ENCODE peak calls at places on chromosomes 5 and 9, in four cellular contexts. F, G, H and N are unnamed samples.

GRCh38 chr5:83097582-83098265 is 20.4 kb downstream of the XRCC4 start:
- DNase-seq in F (no peak), G (no peak), H (no peak), N (no peak)

GRCh38 chr5:26833596-26833995 is 204.8 kb downstream of the CDH9 start:
- DNase-seq in F (no peak), G (no peak), H (no peak), N (no peak)

GRCh38 chr9:8437878-8438277 is 638.3 kb upstream of the DMAC1 start:
- DNase-seq in F (no peak), G (no peak), H (no peak), N (no peak)

GRCh38 chr5:148542812-148543211 is 111.5 kb downstream of the HTR4 start:
- DNase-seq in F (no peak), G (no peak), H (no peak), N (no peak)

GRCh38 chr9:85914108-85914507 is 26.8 kb upstream of the NAA35 start:
- DNase-seq in F (no peak), G (no peak), H (no peak), N (no peak)

GRCh38 chr5:76252437-76252836 is 150.6 kb upstream of the IQGAP2 start:
- DNase-seq in F (no peak), G (no peak), H (no peak), N (no peak)

GRCh38 chr5:176628406-176629228 is 1.7 kb downstream of the SNCB start:
- DNase-seq in F (no peak), G (no peak), H (no peak), N (no peak)

GRCh38 chr5:57117601-57118000 is 56.3 kb upstream of the GPBP1 start:
- DNase-seq in F (no peak), G (no peak), H (no peak), N (no peak)

GRCh38 chr9:36191290-36191645 is 547 bp downstream of the CLTA start:
- DNase-seq in F (peak; percentile 61), G (peak; percentile 86), H (no peak), N (peak; percentile 72)

GRCh38 chr5:101590384-101590783 is 687.3 kb upstream of the ST8SIA4 start:
- DNase-seq in F (no peak), G (no peak), H (no peak), N (no peak)

GRCh38 chr5:142720561-142721275 is 34.8 kb upstream of the FGF1 start:
- DNase-seq in F (peak; percentile 75), G (no peak), H (no peak), N (no peak)

GRCh38 chr5:40490464-40491083 is 189.1 kb upstream of the PTGER4 start:
- DNase-seq in F (no peak), G (no peak), H (no peak), N (no peak)

GRCh38 chr5:154465169-154465568 is 12.9 kb downstream of the HAND1 start:
- DNase-seq in F (peak; percentile 60), G (peak; percentile 66), H (no peak), N (no peak)

GRCh38 chr5:170192829-170193228 is 40.0 kb upstream of the C5orf58 start:
- DNase-seq in F (no peak), G (no peak), H (no peak), N (no peak)

GRCh38 chr5:151740336-151740942 is 18.0 kb downstream of the ATOX1 start:
- DNase-seq in F (peak; percentile 80), G (no peak), H (no peak), N (peak; percentile 82)

GRCh38 chr5:61450170-61450815 is 118.2 kb downstream of the ZSWIM6 start:
- DNase-seq in F (peak; percentile 54), G (no peak), H (no peak), N (no peak)

GRCh38 chr5:103519550-103519949 is 43.0 kb downstream of the NUDT12 start:
- DNase-seq in F (no peak), G (no peak), H (no peak), N (no peak)

GRCh38 chr5:1536298-1537165 is 12.8 kb upstream of the LPCAT1 start:
- DNase-seq in F (peak; percentile 86), G (peak; percentile 85), H (peak; percentile 93), N (peak; percentile 60)

GRCh38 chr5:148687427-148687826 is 33.1 kb upstream of the HTR4 start:
- DNase-seq in F (peak; percentile 64), G (no peak), H (no peak), N (no peak)

GRCh38 chr5:80083115-80083890 is 48.2 kb downstream of the THBS4 start:
- DNase-seq in F (no peak), G (no peak), H (no peak), N (peak; percentile 70)

GRCh38 chr9:129484325-129485000 is 136.4 kb downstream of the C9orf50 start:
- DNase-seq in F (no peak), G (no peak), H (no peak), N (no peak)

GRCh38 chr9:86460211-86461002 is 106.2 kb upstream of the TUT7 start:
- DNase-seq in F (no peak), G (no peak), H (no peak), N (no peak)

GRCh38 chr5:109767184-109767995 is 77.7 kb downstream of the MAN2A1 start:
- DNase-seq in F (no peak), G (no peak), H (no peak), N (no peak)

GRCh38 chr5:125612356-125613149 is 810.7 kb upstream of the GRAMD2B start:
- DNase-seq in F (no peak), G (no peak), H (no peak), N (peak; percentile 60)

GRCh38 chr5:57850109-57850508 is 367.5 kb upstream of the ACTBL2 start:
- DNase-seq in F (no peak), G (no peak), H (no peak), N (no peak)

GRCh38 chr5:74424162-74424868 is 216.2 kb downstream of the ENC1 start:
- DNase-seq in F (no peak), G (no peak), H (no peak), N (no peak)

GRCh38 chr9:6109986-6110385 is 94.6 kb upstream of the RANBP6 start:
- DNase-seq in F (no peak), G (no peak), H (no peak), N (no peak)

GRCh38 chr5:75510836-75511434 is 494 bp downstream of the CERT1 start:
- DNase-seq in F (peak; percentile 73), G (peak; percentile 94), H (no peak), N (peak; percentile 71)

GRCh38 chr5:38417658-38418017 is 138.8 kb downstream of the LIFR start:
- DNase-seq in F (no peak), G (no peak), H (no peak), N (no peak)

GRCh38 chr5:10581424-10581748 is 17.5 kb downstream of the ANKRD33B start:
- DNase-seq in F (no peak), G (no peak), H (no peak), N (no peak)

GRCh38 chr5:113526421-113526820 is 12.9 kb downstream of the YTHDC2 start:
- DNase-seq in F (no peak), G (no peak), H (no peak), N (no peak)

GRCh38 chr9:120885968-120886367 is 9.0 kb upstream of the PHF19 start:
- DNase-seq in F (no peak), G (no peak), H (no peak), N (no peak)

GRCh38 chr5:73135429-73136276 is 15.3 kb downstream of the TMEM171 start:
- DNase-seq in F (no peak), G (no peak), H (no peak), N (no peak)

GRCh38 chr9:124800306-124801259 is 23.6 kb downstream of the OLFML2A start:
- DNase-seq in F (peak; percentile 75), G (peak; percentile 90), H (no peak), N (no peak)

GRCh38 chr9:81474125-81474524 is 215.2 kb downstream of the TLE1 start:
- DNase-seq in F (no peak), G (no peak), H (no peak), N (no peak)

DNA sequence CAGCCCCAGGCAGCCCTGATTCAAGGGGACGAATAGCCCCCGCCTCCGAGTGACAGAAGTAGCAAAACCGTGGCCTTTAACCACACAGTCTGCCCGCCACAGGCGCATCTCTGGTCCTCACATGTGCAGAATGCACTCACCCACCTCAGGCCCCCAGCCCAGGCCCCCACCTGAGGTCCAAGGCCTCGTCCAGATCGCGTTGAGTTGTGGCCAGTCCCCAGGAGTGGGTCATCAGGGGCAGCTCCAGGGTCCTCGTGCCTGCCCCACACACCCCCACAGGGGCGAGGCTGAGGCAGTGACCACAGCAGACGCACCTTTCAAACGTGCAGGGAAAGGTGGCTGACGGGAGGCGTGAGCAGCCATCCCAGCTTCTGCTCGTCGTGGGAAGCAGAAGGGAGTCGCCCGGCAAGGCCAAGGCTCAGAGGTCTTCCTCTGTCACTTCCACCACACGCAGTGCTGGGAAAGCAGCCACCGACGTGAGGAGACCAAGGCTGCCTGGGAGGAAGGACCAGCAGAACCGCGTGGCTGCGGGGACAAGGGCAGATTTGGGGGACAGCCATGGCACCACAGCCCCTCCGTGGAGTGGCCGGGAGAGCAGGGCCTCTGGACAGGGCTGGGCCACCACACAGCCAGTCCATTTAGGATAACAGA is 77.8 kb upstream of the OTULINL start:
- DNase-seq in F (no peak), G (peak; percentile 86), H (no peak), N (no peak)
- H3K36me3 ChIP-seq in F (peaks cover 88% of the 10 kb centered on the region), G (peaks cover 74% of the 10 kb centered on the region), H (no peaks in the 10 kb centered on the region), N (peaks cover 69% of the 10 kb centered on the region)

GRCh38 chr5:78509884-78510769 is 138.4 kb downstream of the LHFPL2 start:
- DNase-seq in F (peak; percentile 83), G (peak; percentile 94), H (no peak), N (peak; percentile 88)
- TF ChIP-seq POLR2A in F (no peak), G (no peak), H (no peak), N (no peak)

GRCh38 chr5:94640176-94640575 is 21.7 kb downstream of the SLF1 start:
- DNase-seq in F (no peak), G (no peak), H (no peak), N (no peak)
- H3K36me3 ChIP-seq in F (peaks cover 17% of the 10 kb centered on the region), G (peaks cover 3% of the 10 kb centered on the region), H (no peaks in the 10 kb centered on the region), N (no peaks in the 10 kb centered on the region)

GRCh38 chr9:130834371-130835311 is at the start of gene ABL1:
- DNase-seq in F (peak; percentile 86), G (peak; percentile 87), H (no peak), N (peak; percentile 94)
- TF ChIP-seq POLR2A in F (no peak), G (no peak), H (no peak), N (no peak)

DNA sequence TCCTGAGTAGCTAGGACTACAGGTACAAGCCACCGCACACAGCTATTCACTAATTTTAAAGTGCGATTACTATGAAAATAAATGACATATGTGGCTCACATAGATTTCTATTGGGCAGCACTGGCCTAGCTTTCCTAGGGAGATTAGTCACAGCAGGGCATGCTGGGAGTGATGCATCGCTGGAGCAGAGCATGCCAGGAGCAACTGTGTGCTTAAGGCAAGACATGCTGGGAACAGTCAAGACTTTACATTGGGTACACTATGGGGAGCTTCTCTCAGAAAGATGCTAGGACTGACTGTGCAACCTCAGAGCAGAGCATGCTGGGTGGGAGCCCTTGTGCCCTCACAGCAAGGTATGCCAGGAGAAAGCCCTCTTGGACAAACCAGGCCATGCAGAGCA is 9.3 kb downstream of the ST6GALNAC6 start:
- DNase-seq in F (no peak), G (no peak), H (no peak), N (no peak)
- H3K36me3 ChIP-seq in F (peaks cover 65% of the 10 kb centered on the region), G (peaks cover 87% of the 10 kb centered on the region), H (peaks cover 10% of the 10 kb centered on the region), N (peaks cover 90% of the 10 kb centered on the region)